ENCODE peak calls at places on chromosomes 11 and 22, in seven cellular contexts. I is effector memory CD4-positive, alpha-beta T cell; K is choroid plexus epithelial cell; E is naive thymus-derived CD4-positive, alpha-beta T cell; F is IMR-90; O is fibroblast of mammary gland; W is neuronal stem cell. M is an unnamed sample.

GRCh38 chr11:63478896-63479295 is 12.1 kb downstream of the PLAAT5 start:
- DNase-seq in I (peak), F (peak), W (peak), K (peak), E (peak), O (peak), M (peak)

GRCh38 chr11:71204748-71205664 is 47.4 kb downstream of the SHANK2 start:
- DNase-seq in W (no peak), O (no peak), F (no peak), E (no peak), K (no peak), I (no peak), M (no peak)

GRCh38 chr11:112744041-112744440 is 217.2 kb upstream of the NCAM1 start:
- DNase-seq in W (no peak), O (no peak), K (no peak), E (no peak), F (no peak), I (no peak), M (no peak)

GRCh38 chr22:23772315-23773246 is at the start of gene MMP11:
- DNase-seq in K (no peak), F (no peak), E (peak), W (no peak), I (peak), O (no peak), M (no peak)

GRCh38 chr11:7196396-7197146 is 55.1 kb upstream of the SYT9 start:
- DNase-seq in W (no peak), I (no peak), E (no peak), K (no peak), O (no peak), F (no peak), M (no peak)

GRCh38 chr11:103338621-103339484 is 229.6 kb downstream of the DYNC2H1 start:
- DNase-seq in W (no peak), K (peak), O (peak), F (peak), I (no peak), E (no peak), M (peak)

GRCh38 chr22:30265851-30266444 is 703 bp downstream of the OSM start:
- DNase-seq in O (peak), K (no peak), E (peak), F (no peak), W (no peak), I (peak), M (no peak)

GRCh38 chr11:82750643-82751139 is 17.0 kb upstream of the FAM181B start:
- DNase-seq in W (peak), O (no peak), K (no peak), I (no peak), E (no peak), F (no peak), M (no peak)

DNA sequence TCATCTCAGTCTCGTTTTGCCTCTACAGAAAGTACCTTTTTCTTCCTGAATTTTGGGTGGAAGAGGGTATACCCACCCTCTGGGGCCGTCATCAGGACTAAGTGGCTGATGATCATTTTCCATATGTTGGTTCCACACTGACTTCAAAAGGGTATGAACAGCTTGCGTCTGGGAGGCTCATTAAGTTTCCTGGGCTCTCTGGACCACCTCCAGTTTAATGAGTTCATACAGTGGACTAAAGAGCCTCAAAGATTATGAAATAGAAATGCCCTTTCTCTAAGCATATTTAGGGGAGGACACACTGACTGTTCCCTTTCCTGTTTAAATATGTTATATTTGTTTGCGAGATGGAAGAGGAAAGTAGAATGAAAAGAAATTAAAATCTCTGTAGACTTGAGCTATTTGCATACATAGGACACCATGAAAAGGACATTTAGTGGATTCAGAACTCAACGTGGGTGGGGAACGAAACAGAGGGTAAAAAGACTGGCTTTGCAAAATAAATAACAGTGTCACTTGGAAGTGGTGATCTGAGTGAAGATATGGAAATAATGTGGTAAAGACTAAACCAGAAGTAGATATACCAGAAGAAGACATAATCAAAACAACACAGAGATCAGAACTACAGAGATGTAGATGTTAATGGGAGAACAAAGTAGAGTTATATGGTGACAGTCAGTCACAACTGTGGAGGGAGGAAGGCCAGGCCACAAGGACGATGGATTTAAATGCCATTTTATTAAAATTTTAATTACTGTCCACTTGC is 18.7 kb downstream of the LDLRAD3 start:
- DNase-seq in F (no peak), W (no peak), K (no peak), O (peak), I (no peak), E (no peak), M (peak)
- H3K4me3 ChIP-seq in F (no peak), W (no peak), K (no peak), O (no peak), I (no peak), E (no peak), M (no peak)

DNA sequence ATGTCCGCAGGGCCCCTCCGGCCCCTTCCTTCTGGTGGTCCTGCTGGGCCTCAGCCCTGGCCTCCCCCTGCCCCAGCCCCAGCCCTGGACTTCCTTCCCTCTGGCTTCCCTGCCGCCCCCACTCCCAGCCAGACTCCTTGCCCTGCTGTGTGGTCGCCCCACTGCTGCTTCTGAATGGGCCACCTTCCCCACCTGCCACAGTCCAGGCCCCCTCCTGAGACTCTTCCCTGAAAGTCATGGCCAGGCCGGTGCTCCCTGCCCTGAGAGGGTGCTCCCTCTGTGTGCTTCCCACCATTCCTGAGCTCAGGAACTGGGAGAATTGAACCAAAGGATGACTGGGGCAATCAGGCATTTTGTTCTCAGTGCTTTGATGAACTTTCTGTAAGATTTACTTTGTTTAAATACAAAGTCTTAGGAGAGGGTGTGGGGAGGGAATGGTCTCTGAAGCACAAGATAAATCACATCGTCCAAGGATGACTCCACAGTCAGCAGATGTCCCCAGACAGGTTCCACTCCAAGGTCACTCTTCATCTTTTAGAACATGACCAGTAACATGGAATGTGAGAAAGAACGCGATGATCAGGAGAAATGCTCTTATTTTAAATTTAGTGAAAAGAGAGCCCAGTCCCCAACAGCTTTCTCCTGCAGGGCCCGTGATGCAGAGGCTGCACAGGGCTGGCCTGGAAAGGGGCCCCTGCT is 774 bp downstream of the APOBEC3D start:
- DNase-seq in E (no peak), F (no peak), O (peak), K (no peak), W (no peak), I (no peak), M (no peak)
- H3K4me3 ChIP-seq in E (peak), F (no peak), O (peak), K (peak), W (no peak), I (peak), M (peak)

DNA sequence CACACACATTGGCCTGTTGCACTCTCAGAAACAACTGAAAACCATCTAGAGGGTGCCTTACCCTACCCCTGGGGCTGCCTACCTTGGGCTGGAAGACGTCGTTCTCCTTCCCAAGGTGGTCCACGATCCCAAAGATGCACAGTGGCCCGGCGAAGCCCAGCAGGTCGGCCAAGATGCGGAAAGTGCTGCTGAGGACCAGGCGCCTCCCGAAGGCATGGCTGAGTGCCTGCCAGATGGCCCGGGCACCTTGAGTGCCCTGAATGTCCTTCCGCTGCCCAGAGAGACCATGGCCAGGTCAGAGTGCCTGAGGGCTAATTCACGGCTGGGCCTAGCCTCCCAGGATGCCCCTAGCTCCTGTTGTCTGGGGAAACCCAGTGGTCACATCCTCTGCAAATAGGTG is 16.2 kb downstream of the ABCC8 start:
- DNase-seq in I (no peak), F (no peak), W (no peak), O (no peak), K (no peak), E (no peak), M (no peak)
- H3K4me3 ChIP-seq in I (no peak), F (no peak), W (no peak), O (no peak), K (no peak), E (no peak), M (no peak)

GRCh38 chr22:46908641-46909107 is 146.2 kb downstream of the TBC1D22A start:
- DNase-seq in E (no peak), I (no peak), K (no peak), F (no peak), O (no peak), W (no peak), M (no peak)
- H3K4me3 ChIP-seq in E (no peak), I (no peak), K (no peak), F (no peak), O (no peak), W (no peak), M (no peak)

M was measured in fibroblast of pulmonary artery.